ENCODE peak calls at places on chromosomes 3 and 15, in six cellular contexts. U is astrocyte of the spinal cord, C is GM12865, G is brain microvascular endothelial cell, Q is bronchial epithelial cell, J is astrocyte. B is an unnamed sample.

GRCh38 chr3:129330413-129330812 is 51.7 kb downstream of the HMCES start:
- DNase-seq in J (no peak), Q (no peak), G (no peak), C (no peak), U (no peak), B (no peak)

GRCh38 chr3:184368804-184369183 is 7.3 kb downstream of the POLR2H start:
- DNase-seq in J (peak), U (peak), G (peak), C (no peak), Q (no peak), B (peak)

GRCh38 chr15:80570553-80570952 is 124.6 kb upstream of the ABHD17C start:
- DNase-seq in J (no peak), Q (peak), C (no peak), U (no peak), G (no peak), B (no peak)

GRCh38 chr3:24499991-24500390 is 5.3 kb upstream of the THRB start:
- DNase-seq in Q (no peak), U (no peak), J (no peak), G (no peak), C (no peak), B (no peak)

GRCh38 chr3:126927846-126928245 is 55.1 kb upstream of the PLXNA1 start:
- DNase-seq in J (no peak), G (peak), U (peak), Q (no peak), C (no peak), B (no peak)

GRCh38 chr3:98027084-98027445 is 8.1 kb downstream of the GABRR3 start:
- DNase-seq in G (no peak), Q (peak), U (no peak), J (no peak), C (no peak), B (peak)

GRCh38 chr15:97902140-97902780 is 58.2 kb upstream of the ARRDC4 start:
- DNase-seq in C (no peak), J (no peak), U (no peak), Q (no peak), G (no peak), B (peak)

GRCh38 chr15:31609243-31609642 is 282.6 kb downstream of the KLF13 start:
- DNase-seq in U (no peak), G (peak), Q (peak), C (no peak), J (no peak), B (no peak)

GRCh38 chr3:187955076-187955952 is 198.6 kb upstream of the LPP start:
- DNase-seq in G (peak), J (peak), U (peak), Q (peak), C (no peak), B (peak)

GRCh38 chr15:65303687-65304392 is 637 bp upstream of the RNU5B-1 start:
- DNase-seq in G (peak), Q (peak), J (peak), C (peak), U (peak), B (peak)

GRCh38 chr15:64530472-64530871 is 70.1 kb downstream of the ZNF609 start:
- DNase-seq in G (no peak), U (no peak), J (no peak), C (no peak), Q (no peak), B (no peak)

GRCh38 chr3:195039180-195039843 is 231.6 kb downstream of the XXYLT1 start:
- DNase-seq in C (no peak), U (no peak), G (no peak), Q (no peak), J (no peak), B (no peak)

GRCh38 chr3:158909870-158910269 is 108.0 kb downstream of the MFSD1 start:
- DNase-seq in C (no peak), G (peak), J (peak), Q (no peak), U (peak), B (peak)

GRCh38 chr15:38688761-38689160 is 124.1 kb upstream of the RASGRP1 start:
- DNase-seq in U (no peak), Q (peak), J (no peak), G (no peak), C (peak), B (no peak)

GRCh38 chr15:101123222-101123910 is 128.5 kb downstream of the CHSY1 start:
- DNase-seq in Q (no peak), U (peak), G (peak), J (peak), C (no peak), B (peak)

GRCh38 chr3:127574880-127575878 is 15.4 kb downstream of the TPRA1 start:
- DNase-seq in J (peak), U (peak), G (peak), Q (peak), C (peak), B (peak)

GRCh38 chr15:60821462-60822061 is 342.6 kb upstream of the ICE2 start:
- DNase-seq in C (no peak), J (no peak), Q (no peak), G (no peak), U (no peak), B (no peak)

GRCh38 chr15:90650117-90650955 is 66.8 kb upstream of the BLM start:
- DNase-seq in U (peak), J (peak), C (no peak), Q (no peak), G (peak), B (peak)

GRCh38 chr15:90647326-90647725 is 69.8 kb upstream of the BLM start:
- DNase-seq in J (no peak), U (no peak), G (no peak), C (no peak), Q (no peak), B (no peak)

GRCh38 chr15:90646662-90647305 is 70.4 kb upstream of the BLM start:
- DNase-seq in Q (no peak), C (no peak), G (no peak), U (no peak), J (no peak), B (no peak)

GRCh38 chr15:90645873-90646605 is 71.1 kb upstream of the BLM start:
- DNase-seq in C (no peak), U (no peak), Q (no peak), J (no peak), G (no peak), B (no peak)

GRCh38 chr15:90648137-90649070 is 68.7 kb upstream of the BLM start:
- DNase-seq in J (peak), G (peak), C (peak), U (peak), Q (peak), B (peak)
- H3K4me3 ChIP-seq in J (no peak), G (no peak), C (no peak), U (no peak), Q (no peak), B (no peak)

GRCh38 chr3:56251343-56251945 is 216.8 kb downstream of the ERC2 start:
- DNase-seq in G (peak), Q (peak), C (peak), J (peak), U (peak), B (peak)

GRCh38 chr3:56260262-56260661 is 208.0 kb downstream of the ERC2 start:
- DNase-seq in Q (no peak), C (no peak), G (no peak), U (no peak), J (no peak), B (no peak)

GRCh38 chr3:56254261-56254660 is 214.0 kb downstream of the ERC2 start:
- DNase-seq in G (no peak), C (no peak), Q (peak), U (no peak), J (no peak), B (no peak)

GRCh38 chr3:56257826-56258225 is 210.4 kb downstream of the ERC2 start:
- DNase-seq in G (no peak), U (no peak), Q (no peak), J (no peak), C (no peak), B (no peak)

DNA sequence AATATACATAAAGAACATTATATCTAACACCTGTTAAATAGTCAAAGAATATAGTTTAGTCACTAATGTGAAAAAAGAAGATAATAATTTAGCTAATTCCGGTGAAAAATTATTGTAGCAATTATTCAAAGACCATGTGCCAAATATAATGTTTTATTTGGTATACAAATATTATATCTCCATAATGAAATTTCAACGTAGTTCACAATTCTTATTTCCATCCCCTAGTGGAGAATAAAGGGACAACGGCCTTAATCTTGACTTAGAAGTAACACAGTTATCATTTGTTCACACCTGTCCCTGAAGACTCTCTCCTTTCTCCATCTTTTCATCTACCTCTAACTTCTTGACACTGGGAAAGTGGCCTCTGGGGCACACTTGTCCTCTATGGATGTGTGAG is 213.4 kb downstream of the ERC2 start:
- DNase-seq in J (no peak), Q (peak), U (no peak), C (no peak), G (no peak), B (no peak)
- TF ChIP-seq CTCF in J (peak), Q (peak), U (peak), C (peak), G (peak), B (peak)

GRCh38 chr15:96359371-96359771 is 28.9 kb downstream of the NR2F2 start:
- DNase-seq in C (no peak), G (no peak), Q (no peak), U (no peak), J (no peak), B (peak)
- H3K4me3 ChIP-seq in C (no peak), G (peak), Q (no peak), U (no peak), J (no peak), B (peak)

DNA sequence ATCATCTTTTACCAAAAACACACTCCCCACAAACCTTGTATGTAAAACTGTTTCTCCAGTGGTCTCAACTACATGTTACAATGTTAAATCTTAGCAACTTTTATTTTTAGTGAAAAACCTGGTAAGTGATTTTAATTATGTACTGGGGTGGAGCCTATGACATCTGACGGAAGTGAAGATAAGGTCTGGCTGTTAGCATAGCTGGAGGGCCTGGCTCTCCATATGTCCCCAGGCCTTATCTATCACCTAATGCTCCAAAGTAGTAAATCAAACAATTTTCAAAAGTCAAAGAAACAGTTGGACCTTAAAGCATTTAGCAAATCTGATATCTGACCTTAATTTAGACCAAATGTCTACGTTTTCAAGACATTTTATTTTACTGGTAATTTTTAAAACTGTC is 173.6 kb upstream of the SMAD3 start:
- DNase-seq in U (no peak), Q (no peak), C (no peak), G (no peak), J (no peak), B (no peak)
- TF ChIP-seq CTCF in U (no peak), Q (no peak), C (no peak), G (no peak), J (no peak), B (no peak)

GRCh38 chr3:69865920-69866679 is 126.8 kb downstream of the MITF start:
- DNase-seq in J (no peak), G (no peak), C (no peak), Q (peak), U (no peak), B (no peak)

GRCh38 chr3:69869021-69869420 is 129.8 kb downstream of the MITF start:
- DNase-seq in Q (no peak), J (no peak), G (no peak), U (no peak), C (no peak), B (no peak)

GRCh38 chr3:69864751-69865150 is 125.5 kb downstream of the MITF start:
- DNase-seq in J (no peak), G (no peak), U (no peak), C (no peak), Q (no peak), B (no peak)

GRCh38 chr3:69867941-69868505 is 128.8 kb downstream of the MITF start:
- DNase-seq in U (no peak), J (no peak), Q (no peak), C (no peak), G (no peak), B (peak)

DNA sequence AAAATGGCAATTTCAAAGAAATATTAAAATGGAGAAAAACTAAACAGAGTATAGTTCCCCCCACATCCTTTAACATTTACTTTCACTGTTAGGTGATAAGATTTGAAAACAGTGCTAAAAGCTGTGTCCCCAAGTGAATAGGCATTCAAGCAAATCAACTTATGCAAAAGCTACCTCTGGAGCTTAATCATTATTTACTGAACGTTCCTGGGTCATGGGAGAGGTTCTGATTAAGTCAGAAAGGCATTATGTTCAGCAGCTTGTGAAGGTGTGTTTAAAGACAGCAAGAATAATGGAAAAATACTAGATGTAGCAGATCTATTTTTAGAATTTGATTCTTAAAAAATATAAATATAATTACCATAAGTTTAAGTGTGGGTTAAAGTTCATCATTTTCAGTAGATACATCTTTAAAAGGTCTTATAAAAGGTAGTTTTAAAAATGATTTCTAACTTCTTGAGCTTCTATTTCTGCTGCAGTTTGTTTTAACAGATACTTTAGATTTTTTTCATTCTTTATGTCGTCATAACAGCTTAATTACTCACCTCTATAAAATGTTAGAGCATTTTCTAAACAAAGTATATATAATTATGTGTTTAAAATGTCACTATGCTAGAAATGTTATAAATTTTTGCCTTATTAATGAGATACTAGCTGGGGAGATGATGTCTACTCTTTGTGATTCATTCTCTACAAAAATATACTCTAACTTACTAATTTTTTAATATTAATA is 127.9 kb downstream of the MITF start:
- DNase-seq in Q (peak), U (peak), G (no peak), J (peak), C (no peak), B (peak)
- H3K4me3 ChIP-seq in Q (peak), U (no peak), G (no peak), J (no peak), C (no peak), B (no peak)

DNA sequence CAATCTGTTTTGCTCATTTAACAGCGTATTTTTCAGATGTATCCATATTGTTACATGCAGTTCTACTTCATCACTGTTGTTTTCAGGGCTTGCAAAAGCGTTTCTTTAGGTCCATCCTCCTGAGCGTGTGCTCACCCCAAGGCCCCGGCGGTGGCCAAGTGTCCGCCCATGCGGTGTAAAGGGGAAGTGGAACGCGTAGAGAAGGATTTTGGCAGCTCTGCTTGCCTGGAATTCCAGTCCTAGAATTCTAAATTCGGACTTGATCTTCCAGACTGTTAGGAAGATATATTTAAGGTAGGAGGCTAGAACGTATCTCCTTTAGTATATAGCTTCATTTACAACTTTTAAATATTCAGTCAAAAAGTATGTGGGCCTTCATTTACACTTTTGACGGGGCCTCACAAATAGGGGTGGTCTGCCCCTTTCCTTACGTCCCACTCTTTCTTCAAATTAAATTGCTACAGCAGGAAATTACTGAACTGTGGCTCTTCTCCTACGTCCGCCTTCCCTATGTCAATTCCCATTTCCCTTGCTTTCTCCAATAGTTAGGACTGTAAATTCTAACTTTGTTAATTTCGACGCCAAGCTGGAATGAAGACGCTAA is 609 bp upstream of the TBC1D23 start:
- DNase-seq in J (peak), Q (no peak), G (no peak), C (peak), U (peak), B (peak)
- TF ChIP-seq CTCF in J (no peak), Q (no peak), G (peak), C (no peak), U (peak), B (peak)

GRCh38 chr15:69787791-69788190 is 309.9 kb downstream of the TLE3 start:
- DNase-seq in G (no peak), J (no peak), Q (no peak), C (no peak), U (no peak), B (no peak)
- H3K4me3 ChIP-seq in G (no peak), J (no peak), Q (no peak), C (no peak), U (no peak), B (no peak)

GRCh38 chr15:41483115-41483514 is 10.6 kb upstream of the ITPKA start:
- DNase-seq in J (no peak), G (no peak), C (peak), Q (no peak), U (no peak), B (no peak)

GRCh38 chr15:41487376-41487775 is 6.3 kb upstream of the ITPKA start:
- DNase-seq in G (no peak), U (no peak), J (no peak), Q (no peak), C (no peak), B (no peak)

GRCh38 chr15:41483519-41483918 is 10.2 kb upstream of the ITPKA start:
- DNase-seq in C (no peak), J (no peak), U (no peak), Q (no peak), G (no peak), B (no peak)

GRCh38 chr15:41486286-41486685 is 7.4 kb upstream of the ITPKA start:
- DNase-seq in Q (no peak), J (no peak), C (no peak), U (no peak), G (no peak), B (no peak)

DNA sequence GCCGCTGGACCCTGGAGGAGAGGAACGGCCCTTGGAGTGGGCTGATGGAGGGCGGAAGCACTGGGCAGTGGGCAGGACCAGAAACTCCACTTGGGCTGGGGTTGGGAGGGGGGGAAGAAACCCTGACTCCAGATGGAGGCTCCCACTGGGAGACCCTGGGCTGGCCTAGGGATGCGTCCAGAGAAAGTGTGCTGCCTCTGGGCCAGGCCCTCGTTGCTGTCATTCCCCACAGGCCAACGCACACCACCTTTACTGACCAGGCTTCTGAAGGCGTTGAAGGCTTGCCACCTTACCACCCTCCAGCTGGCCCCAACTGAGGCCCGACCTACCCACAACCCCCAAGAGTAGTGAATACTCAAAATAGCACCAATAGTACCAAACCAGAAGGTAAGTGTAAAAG is 8.4 kb upstream of the ITPKA start:
- DNase-seq in U (no peak), G (no peak), Q (no peak), C (no peak), J (no peak), B (no peak)
- TF ChIP-seq CTCF in U (no peak), G (no peak), Q (no peak), C (no peak), J (no peak), B (no peak)

B was measured in cardiac fibroblast.